ENCODE peak calls at places on chromosomes 1 and 21, in four cellular contexts. One of them, this sample, is unnamed.

GRCh38 chr1:188043536-188044245 is 1214.9 kb downstream of the PLA2G4A start:
- DNase-seq in activated B cell treated with CpG ODN at 0.5 μM for 24 hours: no peak
- DNase-seq in Right ventricle myocardium inferior: no peak
- DNase-seq in NB4: no peak
- DNase-seq in this sample: no peak

GRCh38 chr1:106268070-106268469 is 788.4 kb upstream of the PRMT6 start:
- DNase-seq in activated B cell treated with CpG ODN at 0.5 μM for 24 hours: no peak
- DNase-seq in Right ventricle myocardium inferior: no peak
- DNase-seq in NB4: peak; percentile 25
- DNase-seq in this sample: no peak

GRCh38 chr1:243286409-243287127 is 30.7 kb downstream of the SDCCAG8 start:
- DNase-seq in NB4: peak; percentile 34
- DNase-seq in Right ventricle myocardium inferior: no peak
- DNase-seq in activated B cell treated with CpG ODN at 0.5 μM for 24 hours: no peak
- DNase-seq in this sample: peak; percentile 53

GRCh38 chr1:110176299-110176956 is 26.1 kb downstream of the SLC6A17 start:
- DNase-seq in activated B cell treated with CpG ODN at 0.5 μM for 24 hours: no peak
- DNase-seq in Right ventricle myocardium inferior: no peak
- DNase-seq in NB4: no peak
- DNase-seq in this sample: peak; percentile 5

GRCh38 chr1:39196244-39197215 is 8.0 kb upstream of the MACF1 start:
- DNase-seq in activated B cell treated with CpG ODN at 0.5 μM for 24 hours: no peak
- DNase-seq in Right ventricle myocardium inferior: no peak
- DNase-seq in NB4: peak; percentile 82
- DNase-seq in this sample: peak; percentile 89

GRCh38 chr1:72366473-72366872 is 84.1 kb upstream of the NEGR1 start:
- DNase-seq in NB4: peak; percentile 90
- DNase-seq in Right ventricle myocardium inferior: no peak
- DNase-seq in activated B cell treated with CpG ODN at 0.5 μM for 24 hours: no peak
- DNase-seq in this sample: peak; percentile 93

GRCh38 chr1:180168786-180169640 is 14.3 kb downstream of the QSOX1 start:
- DNase-seq in Right ventricle myocardium inferior: no peak
- DNase-seq in activated B cell treated with CpG ODN at 0.5 μM for 24 hours: no peak
- DNase-seq in NB4: peak; percentile 63
- DNase-seq in this sample: peak; percentile 27

GRCh38 chr1:228280106-228280901 is 72.5 kb downstream of the OBSCN start:
- DNase-seq in NB4: no peak
- DNase-seq in Right ventricle myocardium inferior: peak; percentile 63
- DNase-seq in activated B cell treated with CpG ODN at 0.5 μM for 24 hours: peak; percentile 12
- DNase-seq in this sample: no peak

GRCh38 chr1:204499511-204500468 is 5.2 kb upstream of the PIK3C2B start:
- DNase-seq in NB4: no peak
- DNase-seq in activated B cell treated with CpG ODN at 0.5 μM for 24 hours: no peak
- DNase-seq in Right ventricle myocardium inferior: no peak
- DNase-seq in this sample: no peak

GRCh38 chr1:53390261-53390660 is 62.4 kb upstream of the LRP8 start:
- DNase-seq in activated B cell treated with CpG ODN at 0.5 μM for 24 hours: no peak
- DNase-seq in NB4: peak; percentile 64
- DNase-seq in Right ventricle myocardium inferior: peak; percentile 83
- DNase-seq in this sample: peak; percentile 85

GRCh38 chr1:206461602-206462455 is 8.4 kb upstream of the IKBKE start:
- DNase-seq in Right ventricle myocardium inferior: no peak
- DNase-seq in activated B cell treated with CpG ODN at 0.5 μM for 24 hours: no peak
- DNase-seq in NB4: peak; percentile 75
- DNase-seq in this sample: peak; percentile 48

GRCh38 chr1:94883688-94884087 is 43.2 kb downstream of the CNN3 start:
- DNase-seq in Right ventricle myocardium inferior: no peak
- DNase-seq in NB4: no peak
- DNase-seq in activated B cell treated with CpG ODN at 0.5 μM for 24 hours: no peak
- DNase-seq in this sample: no peak

GRCh38 chr1:158864595-158864994 is 33.4 kb downstream of the MNDA start:
- DNase-seq in activated B cell treated with CpG ODN at 0.5 μM for 24 hours: no peak
- DNase-seq in NB4: no peak
- DNase-seq in Right ventricle myocardium inferior: peak; percentile 41
- DNase-seq in this sample: no peak

GRCh38 chr1:37315236-37315870 is 159.0 kb upstream of the ZC3H12A start:
- DNase-seq in Right ventricle myocardium inferior: no peak
- DNase-seq in NB4: no peak
- DNase-seq in activated B cell treated with CpG ODN at 0.5 μM for 24 hours: no peak
- DNase-seq in this sample: no peak

GRCh38 chr1:98962156-98962555 is 42.5 kb downstream of the PLPPR5 start:
- DNase-seq in activated B cell treated with CpG ODN at 0.5 μM for 24 hours: no peak
- DNase-seq in Right ventricle myocardium inferior: no peak
- DNase-seq in NB4: no peak
- DNase-seq in this sample: no peak

GRCh38 chr1:202952818-202953217 is 5.3 kb downstream of the ADIPOR1 start:
- DNase-seq in NB4: peak; percentile 95
- DNase-seq in Right ventricle myocardium inferior: no peak
- DNase-seq in activated B cell treated with CpG ODN at 0.5 μM for 24 hours: no peak
- DNase-seq in this sample: peak; percentile 99

GRCh38 chr21:17829472-17829871 is 10.3 kb upstream of the C21orf91 start:
- DNase-seq in Right ventricle myocardium inferior: no peak
- DNase-seq in NB4: no peak
- DNase-seq in activated B cell treated with CpG ODN at 0.5 μM for 24 hours: no peak
- DNase-seq in this sample: no peak

GRCh38 chr1:3464649-3465025 is 10.2 kb downstream of the ARHGEF16 start:
- DNase-seq in activated B cell treated with CpG ODN at 0.5 μM for 24 hours: no peak
- DNase-seq in NB4: no peak
- DNase-seq in Right ventricle myocardium inferior: peak; percentile 64
- DNase-seq in this sample: no peak

GRCh38 chr21:45303751-45304150 is 16.1 kb upstream of the POFUT2 start:
- DNase-seq in NB4: no peak
- DNase-seq in Right ventricle myocardium inferior: no peak
- DNase-seq in activated B cell treated with CpG ODN at 0.5 μM for 24 hours: no peak
- DNase-seq in this sample: no peak

GRCh38 chr21:15236111-15236510 is 171.3 kb upstream of the NRIP1 start:
- DNase-seq in Right ventricle myocardium inferior: no peak
- DNase-seq in activated B cell treated with CpG ODN at 0.5 μM for 24 hours: no peak
- DNase-seq in NB4: no peak
- DNase-seq in this sample: no peak

GRCh38 chr1:107264561-107264960 is 123.7 kb downstream of the NTNG1 start:
- DNase-seq in activated B cell treated with CpG ODN at 0.5 μM for 24 hours: no peak
- DNase-seq in NB4: no peak
- DNase-seq in Right ventricle myocardium inferior: no peak
- DNase-seq in this sample: no peak

GRCh38 chr1:227886993-227887696 is 60.6 kb downstream of the WNT9A start:
- DNase-seq in Right ventricle myocardium inferior: peak; percentile 87
- DNase-seq in activated B cell treated with CpG ODN at 0.5 μM for 24 hours: peak; percentile 26
- DNase-seq in NB4: peak; percentile 1
- DNase-seq in this sample: no peak

GRCh38 chr1:28170036-28170596 is 6.4 kb downstream of the PTAFR start:
- DNase-seq in Right ventricle myocardium inferior: no peak
- DNase-seq in NB4: no peak
- DNase-seq in activated B cell treated with CpG ODN at 0.5 μM for 24 hours: no peak
- DNase-seq in this sample: no peak